ENCODE peak calls at places on chromosomes 4 and X, in four cellular contexts. F, O, Y and E are unnamed samples. For H3K4me1, the result is how much of the 10 kb centered on the place peaks cover.

GRCh38 chr4:175330236-175330635 is 412.1 kb downstream of the ADAM29 start:
- DNase-seq in F (no peak), O (no peak), Y (no peak), E (no peak)

GRCh38 chr4:22462693-22463092 is 53.2 kb downstream of the ADGRA3 start:
- DNase-seq in F (no peak), O (no peak), Y (no peak), E (no peak)

GRCh38 chr4:31058656-31059055 is 338.5 kb downstream of the PCDH7 start:
- DNase-seq in F (no peak), O (no peak), Y (no peak), E (no peak)

GRCh38 chrX:103607385-103608304 is at the start of gene TCEAL3:
- DNase-seq in F (peak), O (peak), Y (peak), E (no peak)

GRCh38 chr4:127140306-127140705 is 492.5 kb upstream of the INTU start:
- DNase-seq in F (no peak), O (no peak), Y (no peak), E (no peak)

GRCh38 chr4:16199132-16199531 is 27.1 kb downstream of the TAPT1 start:
- DNase-seq in F (no peak), O (no peak), Y (no peak), E (no peak)

GRCh38 chr4:46399440-46399839 is 9.5 kb upstream of the GABRA2 start:
- DNase-seq in F (no peak), O (no peak), Y (no peak), E (no peak)

GRCh38 chr4:31146366-31146765 is 426.2 kb downstream of the PCDH7 start:
- DNase-seq in F (no peak), O (no peak), Y (no peak), E (no peak)

GRCh38 chrX:71618303-71618721 is at the start of gene CXCR3:
- DNase-seq in F (no peak), O (peak), Y (no peak), E (no peak)

GRCh38 chrX:53544936-53545335 is 110.8 kb upstream of the HSD17B10 start:
- DNase-seq in F (no peak), O (no peak), Y (no peak), E (no peak)

GRCh38 chr4:118086334-118086733 is 52.0 kb downstream of the NDST3 start:
- DNase-seq in F (no peak), O (no peak), Y (no peak), E (no peak)

GRCh38 chr4:150139297-150139696 is 61.1 kb downstream of the DCLK2 start:
- DNase-seq in F (no peak), O (no peak), Y (no peak), E (no peak)

GRCh38 chr4:90127706-90128345 is 632 bp downstream of the CCSER1 start:
- DNase-seq in F (no peak), O (peak), Y (peak), E (no peak)

GRCh38 chrX:27555514-27555913 is 34.6 kb upstream of the DCAF8L2 start:
- DNase-seq in F (no peak), O (no peak), Y (no peak), E (no peak)
- TF ChIP-seq CTCF in F (no peak), O (peak), Y (peak), E (peak)

GRCh38 chr4:77156912-77157858 is at the start of gene CCNG2:
- DNase-seq in F (peak), O (peak), Y (peak), E (peak)
- H3K4me1 ChIP-seq in F (under half), O (under half), Y (under half), E (under half)

GRCh38 chr4:106763044-106763443 is 273.1 kb downstream of the DKK2 start:
- DNase-seq in F (no peak), O (no peak), Y (no peak), E (no peak)

GRCh38 chr4:106767991-106768390 is 268.1 kb downstream of the DKK2 start:
- DNase-seq in F (no peak), O (no peak), Y (no peak), E (no peak)

GRCh38 chr4:106766519-106766918 is 269.6 kb downstream of the DKK2 start:
- DNase-seq in F (no peak), O (no peak), Y (no peak), E (no peak)
- H3K27ac ChIP-seq in F (no peak), O (no peak), Y (no peak), E (no peak)

GRCh38 chr4:111847256-111848108 is 297.8 kb upstream of the FAM241A start:
- DNase-seq in F (no peak), O (no peak), Y (no peak), E (no peak)
- TF ChIP-seq CTCF in F (no peak), O (no peak), Y (no peak), E (no peak)

DNA sequence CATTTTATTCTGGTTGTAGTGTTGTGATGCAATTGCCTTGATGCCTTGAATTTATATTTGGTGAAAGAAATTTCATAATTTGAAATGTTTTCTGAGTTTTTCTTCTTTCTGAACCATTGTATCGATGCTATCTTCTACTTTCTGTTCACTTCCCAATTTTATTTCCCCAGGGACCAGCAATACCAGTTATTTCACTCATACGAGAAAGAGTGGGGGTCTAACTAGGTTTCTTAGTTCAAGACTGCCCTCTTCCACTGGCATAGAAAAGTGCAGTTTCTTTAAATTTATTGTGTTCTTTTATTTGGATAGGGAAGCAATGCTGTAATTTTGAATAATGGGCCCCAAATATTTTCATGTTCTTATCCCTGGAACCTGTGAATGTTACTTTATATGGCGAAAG is 544.0 kb upstream of the ADGRL3 start:
- DNase-seq in F (no peak), O (no peak), Y (no peak), E (no peak)
- H3K4me1 ChIP-seq in F (under half), O (under half), Y (under half), E (under half)

DNA sequence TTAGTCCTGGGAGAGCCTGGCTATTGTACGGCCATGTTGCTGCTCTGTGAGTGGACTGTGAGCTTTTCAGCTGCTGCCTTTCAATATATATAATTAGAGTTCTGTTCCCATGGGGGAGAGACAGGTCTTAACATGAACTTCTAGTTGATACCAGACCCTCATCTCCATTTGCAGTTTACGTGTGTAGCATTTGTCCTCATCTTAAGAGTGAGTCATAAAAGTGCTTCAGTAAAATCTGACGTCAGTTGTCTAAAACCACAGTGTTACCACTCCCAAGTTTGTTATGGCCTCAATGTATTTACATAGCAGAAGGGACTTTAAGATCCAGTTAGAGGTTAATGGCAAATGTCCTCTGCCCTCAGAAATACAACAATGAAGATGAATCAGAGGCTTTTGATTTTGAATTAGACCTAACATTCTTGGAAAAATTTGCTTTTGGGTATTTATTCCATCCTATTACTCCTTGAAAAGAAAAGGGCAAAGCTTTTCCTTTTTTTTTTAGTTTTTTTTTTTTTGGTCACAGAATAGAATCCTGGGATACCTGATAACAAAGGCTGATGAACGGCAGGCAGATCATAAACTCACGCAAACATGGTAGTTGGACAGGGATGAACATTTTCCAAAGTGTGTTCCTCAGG is 38.6 kb downstream of the PHOX2B start:
- DNase-seq in F (no peak), O (no peak), Y (no peak), E (no peak)
- H3K27ac ChIP-seq in F (no peak), O (no peak), Y (no peak), E (no peak)

GRCh38 chr4:186554485-186554884 is 882 bp downstream of the MTNR1A start:
- DNase-seq in F (no peak), O (no peak), Y (no peak), E (no peak)
- TF ChIP-seq CTCF in F (no peak), O (no peak), Y (no peak), E (no peak)